ENCODE peak calls at places on chromosomes 5 and 9, in seven cellular contexts. T, O, L, N, J, W and C are unnamed samples.

GRCh38 chr5:38633505-38633904 is 77.1 kb upstream of the LIFR start:
- DNase-seq in T (no peak), O (no peak), L (no peak), N (no peak), J (no peak), W (no peak), C (no peak)

GRCh38 chr5:37412515-37412914 is 33.4 kb downstream of the WDR70 start:
- DNase-seq in T (peak), O (no peak), L (no peak), N (no peak), J (no peak), W (no peak), C (no peak)

GRCh38 chr5:142016576-142016975 is 3.7 kb upstream of the GNPDA1 start:
- DNase-seq in T (no peak), O (no peak), L (no peak), N (no peak), J (no peak), W (no peak), C (no peak)

GRCh38 chr5:153629027-153629426 is 138.6 kb downstream of the GRIA1 start:
- DNase-seq in T (peak), O (peak), L (peak), N (no peak), J (peak), W (peak), C (no peak)

GRCh38 chr9:124139001-124139400 is 118.7 kb upstream of the NEK6 start:
- DNase-seq in T (no peak), O (no peak), L (no peak), N (no peak), J (no peak), W (peak), C (no peak)

GRCh38 chr9:130437011-130437784 is 7.6 kb upstream of the ASS1 start:
- DNase-seq in T (no peak), O (no peak), L (no peak), N (no peak), J (no peak), W (no peak), C (no peak)

GRCh38 chr5:108148715-108149139 is 233.2 kb downstream of the FBXL17 start:
- DNase-seq in T (peak), O (no peak), L (no peak), N (no peak), J (no peak), W (peak), C (peak)

GRCh38 chr5:98573834-98574233 is 199.6 kb upstream of the RGMB start:
- DNase-seq in T (no peak), O (no peak), L (no peak), N (no peak), J (no peak), W (no peak), C (no peak)

GRCh38 chr9:13083366-13083765 is 196.1 kb downstream of the MPDZ start:
- DNase-seq in T (no peak), O (no peak), L (no peak), N (no peak), J (no peak), W (no peak), C (no peak)

GRCh38 chr9:122382901-122383850 is 12.4 kb downstream of the PTGS1 start:
- DNase-seq in T (no peak), O (no peak), L (no peak), N (no peak), J (no peak), W (peak), C (no peak)

GRCh38 chr9:4222357-4222756 is 77.5 kb downstream of the GLIS3 start:
- DNase-seq in T (no peak), O (no peak), L (no peak), N (no peak), J (no peak), W (no peak), C (no peak)

GRCh38 chr9:2336055-2336454 is 285.5 kb upstream of the VLDLR start:
- DNase-seq in T (no peak), O (no peak), L (no peak), N (no peak), J (no peak), W (peak), C (no peak)

GRCh38 chr5:56845277-56845676 is 29.9 kb downstream of the MAP3K1 start:
- DNase-seq in T (no peak), O (no peak), L (no peak), N (no peak), J (no peak), W (no peak), C (no peak)

GRCh38 chr9:36551129-36551528 is 21.6 kb upstream of the MELK start:
- DNase-seq in T (no peak), O (no peak), L (no peak), N (no peak), J (no peak), W (no peak), C (no peak)

GRCh38 chr9:85741112-85741874 is 461 bp downstream of the AGTPBP1 start:
- DNase-seq in T (peak), O (peak), L (peak), N (no peak), J (peak), W (peak), C (peak)

GRCh38 chr9:126348911-126349550 is 22.4 kb downstream of the MVB12B start:
- DNase-seq in T (no peak), O (no peak), L (no peak), N (no peak), J (no peak), W (no peak), C (no peak)

GRCh38 chr9:115369322-115369957 is 251.5 kb upstream of the TNC start:
- DNase-seq in T (peak), O (no peak), L (no peak), N (no peak), J (no peak), W (peak), C (no peak)

GRCh38 chr5:101897914-101898313 is 398.2 kb downstream of the SLCO4C1 start:
- DNase-seq in T (peak), O (peak), L (no peak), N (no peak), J (no peak), W (no peak), C (no peak)

GRCh38 chr5:150575745-150576448 is 64.6 kb upstream of the SYNPO start:
- DNase-seq in T (no peak), O (no peak), L (no peak), N (peak), J (peak), W (no peak), C (no peak)

GRCh38 chr9:98995059-98995665 is 51.5 kb downstream of the COL15A1 start:
- DNase-seq in T (no peak), O (no peak), L (no peak), N (no peak), J (peak), W (no peak), C (no peak)

DNA sequence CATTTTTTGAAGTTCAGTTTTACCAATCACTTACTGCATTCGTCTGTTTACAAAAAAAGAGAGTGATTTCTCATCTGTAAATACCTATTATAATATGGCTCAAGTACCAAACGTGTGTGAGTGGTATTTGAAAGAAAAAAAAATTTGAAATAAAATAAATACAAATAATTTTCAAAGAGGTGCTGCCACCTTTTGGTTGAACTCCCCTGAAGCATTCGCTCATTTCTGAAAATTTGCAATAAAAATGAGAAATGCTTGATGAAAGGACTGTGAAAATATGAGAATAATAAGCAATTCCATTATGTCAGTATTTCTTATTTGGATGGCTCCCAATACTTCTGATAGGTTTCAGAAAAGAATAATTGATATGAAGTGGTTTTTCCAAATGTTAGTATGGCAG is 409.9 kb downstream of the CTNND2 start:
- DNase-seq in T (no peak), O (no peak), L (no peak), N (no peak), J (no peak), W (peak), C (no peak)
- TF ChIP-seq CTCF in T (peak), O (peak), L (peak), N (no peak), J (no peak), W (peak), C (no peak)

GRCh38 chr5:159531554-159532105 is 201.3 kb upstream of the IL12B start:
- DNase-seq in T (no peak), O (no peak), L (no peak), N (no peak), J (no peak), W (peak), C (no peak)
- TF ChIP-seq CTCF in T (peak), O (peak), L (no peak), N (no peak), J (peak), W (peak), C (no peak)

DNA sequence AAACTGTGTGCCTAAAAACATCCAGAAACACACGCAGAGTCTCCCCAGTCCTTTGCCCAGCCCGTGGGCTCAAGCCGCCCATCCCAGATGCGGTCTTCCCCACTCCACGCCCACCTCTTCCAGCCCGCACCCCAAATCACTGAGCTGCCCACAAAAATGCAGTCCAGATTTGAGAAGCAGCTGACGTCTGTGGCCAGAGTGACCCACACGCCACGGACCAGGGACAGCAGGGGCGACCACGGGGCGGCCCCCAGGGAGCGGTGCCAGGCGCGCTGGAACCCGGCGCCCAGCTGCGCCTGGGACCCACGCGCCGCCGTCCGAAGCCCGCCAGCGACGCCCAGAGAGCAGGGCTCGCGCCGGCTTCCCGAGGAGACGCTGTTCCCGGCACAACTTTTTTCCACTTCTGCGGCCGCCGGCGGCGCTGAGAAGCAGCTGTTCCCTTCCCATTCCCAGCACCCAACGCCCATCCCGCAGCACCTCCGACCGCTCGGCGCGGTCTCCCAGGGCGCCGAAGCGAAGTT is 674 bp downstream of the LHFPL2 start:
- DNase-seq in T (no peak), O (no peak), L (no peak), N (peak), J (peak), W (peak), C (peak)
- TF ChIP-seq CTCF in T (no peak), O (no peak), L (no peak), N (no peak), J (no peak), W (peak), C (peak)

GRCh38 chr9:125218621-125219020 is 18.3 kb downstream of the RABEPK start:
- DNase-seq in T (no peak), O (no peak), L (no peak), N (no peak), J (no peak), W (no peak), C (no peak)

GRCh38 chr9:125214186-125214585 is 13.8 kb downstream of the RABEPK start:
- DNase-seq in T (no peak), O (no peak), L (no peak), N (no peak), J (no peak), W (no peak), C (no peak)
- TF ChIP-seq CTCF in T (no peak), O (no peak), L (no peak), N (no peak), J (no peak), W (no peak), C (no peak)

DNA sequence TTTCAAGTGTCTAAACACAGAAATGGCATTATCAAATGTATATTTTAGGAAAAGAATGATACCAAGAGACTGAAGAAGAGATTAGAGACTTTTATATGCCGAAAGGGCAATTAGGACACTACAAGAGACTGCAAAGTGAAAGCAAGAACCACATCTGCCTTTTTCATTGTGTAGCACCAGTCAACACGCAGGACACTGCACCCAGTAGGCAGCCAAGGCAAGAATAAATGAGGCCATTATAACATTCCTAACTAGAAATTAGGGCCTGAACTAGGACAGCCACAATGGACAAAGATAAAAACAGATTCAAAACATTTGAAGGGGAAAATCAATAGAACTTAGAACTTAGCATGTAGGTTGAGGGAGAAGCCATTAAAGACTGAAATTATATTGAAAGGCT is 10.8 kb downstream of the CETN3 start:
- DNase-seq in T (no peak), O (peak), L (no peak), N (no peak), J (no peak), W (no peak), C (no peak)
- TF ChIP-seq CTCF in T (no peak), O (no peak), L (no peak), N (no peak), J (no peak), W (no peak), C (no peak)